ENCODE peak calls at places on chromosomes 12 and 14, in seven cellular contexts. S is endodermal cell, N is GM03348, C is tibial artery, O is GDM1, D is left colon, Q is HCEC 1CT. H is an unnamed sample.

GRCh38 chr12:79409562-79409961 is 281.2 kb downstream of the PAWR start:
- DNase-seq in N (peak; percentile 54), Q (peak; percentile 89), D (no peak), O (no peak), C (no peak), S (no peak), H (no peak)

GRCh38 chr12:84601483-84601882 is 311.1 kb downstream of the SLC6A15 start:
- DNase-seq in S (peak; percentile 57), Q (no peak), O (no peak), D (no peak), C (no peak), N (no peak), H (no peak)

GRCh38 chr12:121697093-121697698 is 15.4 kb upstream of the TMEM120B start:
- DNase-seq in S (peak; percentile 42), Q (peak; percentile 46), N (peak; percentile 63), C (no peak), D (no peak), O (peak; percentile 7), H (no peak)

GRCh38 chr12:15227004-15227679 is 5.9 kb upstream of the RERG start:
- DNase-seq in Q (peak; percentile 84), N (peak; percentile 46), S (peak; percentile 81), C (peak; percentile 63), O (no peak), D (peak; percentile 42), H (peak; percentile 75)

GRCh38 chr14:99029150-99029915 is 242.7 kb downstream of the BCL11B start:
- DNase-seq in C (no peak), D (no peak), Q (no peak), O (no peak), S (peak; percentile 54), N (no peak), H (no peak)

GRCh38 chr12:109695961-109696461 is 17.6 kb upstream of the FAM222A start:
- DNase-seq in C (no peak), S (peak; percentile 69), Q (no peak), D (peak; percentile 55), O (no peak), N (no peak), H (no peak)

GRCh38 chr14:77347746-77348145 is 26.9 kb downstream of the GSTZ1 start:
- DNase-seq in N (no peak), D (no peak), Q (no peak), O (no peak), C (no peak), S (no peak), H (no peak)

GRCh38 chr12:103745962-103746361 is 95.1 kb downstream of the NT5DC3 start:
- DNase-seq in C (no peak), N (no peak), Q (no peak), D (no peak), S (peak; percentile 91), O (no peak), H (no peak)

GRCh38 chr12:115632323-115632722 is 645.2 kb downstream of the MED13L start:
- DNase-seq in S (no peak), N (no peak), Q (no peak), D (no peak), O (no peak), C (no peak), H (no peak)

GRCh38 chr14:97381309-97381708 is 584.1 kb downstream of the VRK1 start:
- DNase-seq in N (no peak), S (peak; percentile 25), C (no peak), D (no peak), O (no peak), Q (no peak), H (no peak)

GRCh38 chr12:41419151-41419893 is 231.2 kb downstream of the PDZRN4 start:
- DNase-seq in S (no peak), O (no peak), C (no peak), Q (no peak), D (no peak), N (no peak), H (no peak)

GRCh38 chr12:106901276-106901675 is 54.4 kb upstream of the TMEM263 start:
- DNase-seq in Q (peak; percentile 17), S (no peak), D (no peak), C (no peak), N (no peak), O (no peak), H (no peak)

GRCh38 chr12:90621927-90622326 is 333.0 kb downstream of the CCER1 start:
- DNase-seq in S (no peak), C (no peak), D (no peak), O (no peak), Q (peak; percentile 82), N (peak; percentile 7), H (no peak)

GRCh38 chr14:62117010-62117717 is 354.9 kb downstream of the SNAPC1 start:
- DNase-seq in Q (peak; percentile 48), N (peak; percentile 51), S (peak; percentile 98), O (no peak), C (peak; percentile 24), D (peak; percentile 31), H (peak; percentile 36)

GRCh38 chr12:29762637-29763300 is 21.0 kb downstream of the TMTC1 start:
- DNase-seq in D (no peak), S (no peak), Q (no peak), O (no peak), N (no peak), C (no peak), H (no peak)

GRCh38 chr14:60161176-60162107 is 3.8 kb downstream of the DHRS7 start:
- DNase-seq in C (peak; percentile 63), N (peak; percentile 21), Q (peak; percentile 47), O (no peak), D (no peak), S (no peak), H (no peak)

GRCh38 chr12:4477133-4477532 is 31.5 kb upstream of the FGF6 start:
- DNase-seq in D (no peak), O (no peak), N (no peak), Q (no peak), C (no peak), S (no peak), H (no peak)

GRCh38 chr12:8081228-8081920 is 700 bp upstream of the NECAP1 start:
- DNase-seq in S (no peak), N (no peak), D (no peak), O (no peak), Q (no peak), C (no peak), H (peak; percentile 40)

GRCh38 chr12:110245278-110245868 is 35.7 kb upstream of the ATP2A2 start:
- DNase-seq in O (peak; percentile 23), N (no peak), C (no peak), D (peak; percentile 71), S (peak; percentile 88), Q (peak; percentile 25), H (peak; percentile 85)

GRCh38 chr12:43882578-43883178 is 46.8 kb downstream of the TMEM117 start:
- DNase-seq in Q (peak; percentile 56), S (no peak), D (no peak), C (no peak), O (peak; percentile 49), N (peak; percentile 79), H (peak; percentile 45)

GRCh38 chr12:106981781-106982180 is 5.2 kb downstream of the MTERF2 start:
- DNase-seq in S (no peak), Q (peak; percentile 31), N (no peak), D (no peak), O (no peak), C (no peak), H (no peak)

GRCh38 chr12:89671469-89671868 is 37.2 kb downstream of the ATP2B1 start:
- DNase-seq in N (peak; percentile 62), D (no peak), S (no peak), C (no peak), Q (peak; percentile 59), O (no peak), H (no peak)

GRCh38 chr12:83664650-83665049 is 977.9 kb downstream of the TMTC2 start:
- DNase-seq in S (no peak), N (no peak), C (no peak), O (no peak), D (no peak), Q (no peak), H (no peak)

GRCh38 chr12:44571031-44571550 is 305.0 kb downstream of the NELL2 start:
- DNase-seq in Q (no peak), S (no peak), N (no peak), D (no peak), O (no peak), C (no peak), H (no peak)

GRCh38 chr14:31068235-31068634 is 42.1 kb upstream of the STRN3 start:
- DNase-seq in C (no peak), Q (no peak), O (no peak), N (no peak), D (no peak), S (no peak), H (no peak)

GRCh38 chr12:114403690-114404450 is 2.1 kb downstream of the TBX5 start:
- DNase-seq in C (no peak), Q (no peak), N (no peak), S (peak; percentile 84), O (no peak), D (no peak), H (no peak)

GRCh38 chr12:114902665-114903393 is 218.9 kb upstream of the TBX3 start:
- DNase-seq in O (no peak), Q (peak; percentile 83), C (no peak), N (peak; percentile 62), D (no peak), S (peak; percentile 67), H (no peak)

H was measured in mucosa of descending colon.